ENCODE peak calls at places on chromosomes 7 and 10, in nine cellular contexts. H is effector CD4-positive, alpha-beta T cell; B is heart right ventricle; L is PC-9; I is HFFc6; D is fibroblast of mammary gland; R is T-helper 1 cell; Y is natural killer cell; N is activated CD4-positive, alpha-beta T cell treated with anti-CD3 and anti-CD28 coated beads, Interleukin-2, amount 10 ng/mL, durations not matched to agents 7 days and 5 days. E is an unnamed sample.

GRCh38 chr10:28679941-28680752 is 2.8 kb downstream of the BAMBI start:
- DNase-seq in H (no peak), B (no peak), L (no peak), I (no peak), D (no peak), R (no peak), Y (no peak), N (no peak), E (peak)

GRCh38 chr7:35565927-35566326 is 129.0 kb downstream of the HERPUD2 start:
- DNase-seq in H (no peak), B (no peak), L (no peak), I (no peak), D (peak), R (no peak), Y (no peak), N (no peak), E (no peak)

GRCh38 chr7:116692599-116693308 is 20.8 kb downstream of the MET start:
- DNase-seq in H (no peak), B (no peak), L (no peak), I (peak), D (peak), R (no peak), Y (no peak), N (no peak), E (no peak)

GRCh38 chr10:94122247-94122646 is 128.5 kb downstream of the PLCE1 start:
- DNase-seq in H (no peak), B (no peak), L (no peak), I (no peak), D (peak), R (no peak), Y (no peak), N (no peak), E (no peak)

GRCh38 chr7:150715293-150715692 is 1.1 kb upstream of the GIMAP1 start:
- DNase-seq in H (no peak), B (no peak), L (no peak), I (no peak), D (no peak), R (no peak), Y (no peak), N (no peak), E (no peak)

GRCh38 chr7:139560678-139561077 is 37.2 kb downstream of the CLEC2L start:
- DNase-seq in H (no peak), B (no peak), L (no peak), I (no peak), D (no peak), R (no peak), Y (no peak), N (no peak), E (no peak)

GRCh38 chr7:36391436-36392198 is 2.0 kb downstream of the ANLN start:
- DNase-seq in H (no peak), B (no peak), L (peak), I (no peak), D (no peak), R (no peak), Y (no peak), N (peak), E (no peak)

GRCh38 chr10:80599424-80599847 is 61.7 kb downstream of the SH2D4B start:
- DNase-seq in H (no peak), B (peak), L (peak), I (peak), D (peak), R (no peak), Y (no peak), N (peak), E (peak)

GRCh38 chr10:70695241-70696030 is 23.1 kb downstream of the ADAMTS14 start:
- DNase-seq in H (no peak), B (no peak), L (peak), I (peak), D (peak), R (no peak), Y (no peak), N (no peak), E (peak)

GRCh38 chr10:59968705-59969104 is 62.3 kb upstream of the CCDC6 start:
- DNase-seq in H (no peak), B (no peak), L (peak), I (no peak), D (no peak), R (no peak), Y (no peak), N (no peak), E (no peak)

GRCh38 chr7:101402081-101402779 is 39.6 kb downstream of the COL26A1 start:
- DNase-seq in H (no peak), B (no peak), L (peak), I (peak), D (no peak), R (no peak), Y (no peak), N (no peak), E (no peak)

GRCh38 chr7:66099551-66100407 is 14.9 kb upstream of the CRCP start:
- DNase-seq in H (peak), B (peak), L (peak), I (peak), D (peak), R (no peak), Y (no peak), N (peak), E (peak)

GRCh38 chr10:114408112-114408967 is 4.0 kb upstream of the AFAP1L2 start:
- DNase-seq in H (no peak), B (no peak), L (no peak), I (no peak), D (no peak), R (no peak), Y (no peak), N (no peak), E (no peak)

GRCh38 chr7:158389514-158390425 is 197.9 kb downstream of the PTPRN2 start:
- DNase-seq in H (no peak), B (no peak), L (no peak), I (no peak), D (no peak), R (no peak), Y (no peak), N (no peak), E (no peak)

GRCh38 chr7:124566576-124566975 is 199.0 kb downstream of the GPR37 start:
- DNase-seq in H (no peak), B (no peak), L (peak), I (no peak), D (no peak), R (no peak), Y (no peak), N (no peak), E (peak)

GRCh38 chr7:108456845-108457540 is 757 bp upstream of the NRCAM start:
- DNase-seq in H (no peak), B (no peak), L (no peak), I (no peak), D (no peak), R (no peak), Y (no peak), N (no peak), E (no peak)

GRCh38 chr10:17980796-17981195 is 29.1 kb downstream of the SLC39A12 start:
- DNase-seq in H (no peak), B (no peak), L (no peak), I (no peak), D (peak), R (no peak), Y (no peak), N (no peak), E (no peak)

GRCh38 chr10:49116509-49117365 is 1.4 kb upstream of the VSTM4 start:
- DNase-seq in H (no peak), B (no peak), L (no peak), I (no peak), D (no peak), R (no peak), Y (no peak), N (no peak), E (no peak)